ENCODE peak calls at places on chromosome 17, in eight cellular contexts. I, E, N, K, M, X, S and O are unnamed samples.

GRCh38 chr17:31907342-31907975 is 6.0 kb upstream of the UTP6 start:
- DNase-seq in I (peak), E (no peak), N (peak), K (peak), M (peak), X (no peak), S (peak), O (no peak)

GRCh38 chr17:61150686-61151299 is 248.8 kb upstream of the TBX2 start:
- DNase-seq in I (no peak), E (no peak), N (no peak), K (no peak), M (no peak), X (no peak), S (no peak), O (no peak)

GRCh38 chr17:56125830-56126819 is 27.1 kb upstream of the ANKFN1 start:
- DNase-seq in I (peak), E (peak), N (no peak), K (peak), M (peak), X (peak), S (peak), O (no peak)

GRCh38 chr17:78557598-78558039 is 19.6 kb downstream of the DNAH17 start:
- DNase-seq in I (peak), E (no peak), N (no peak), K (peak), M (peak), X (peak), S (peak), O (peak)

GRCh38 chr17:30323262-30323894 is 10.5 kb downstream of the TMIGD1 start:
- DNase-seq in I (no peak), E (no peak), N (no peak), K (no peak), M (no peak), X (no peak), S (no peak), O (no peak)

GRCh38 chr17:60641810-60642220 is 35.8 kb upstream of the BCAS3 start:
- DNase-seq in I (peak), E (peak), N (peak), K (peak), M (peak), X (peak), S (peak), O (peak)

GRCh38 chr17:48351916-48352332 is 78.1 kb downstream of the SKAP1 start:
- DNase-seq in I (peak), E (peak), N (no peak), K (no peak), M (peak), X (peak), S (peak), O (no peak)

GRCh38 chr17:41956522-41956921 is 10.1 kb upstream of the CNP start:
- DNase-seq in I (no peak), E (no peak), N (no peak), K (no peak), M (no peak), X (no peak), S (no peak), O (no peak)

GRCh38 chr17:1561420-1562177 is 993 bp downstream of the PITPNA start:
- DNase-seq in I (peak), E (peak), N (peak), K (no peak), M (no peak), X (no peak), S (peak), O (no peak)

GRCh38 chr17:65531508-65532431 is 29.7 kb downstream of the AXIN2 start:
- DNase-seq in I (no peak), E (peak), N (peak), K (no peak), M (peak), X (no peak), S (peak), O (no peak)

GRCh38 chr17:39219647-39220154 is 6.0 kb downstream of the STAC2 start:
- DNase-seq in I (no peak), E (no peak), N (peak), K (no peak), M (no peak), X (no peak), S (no peak), O (no peak)

GRCh38 chr17:74089869-74090464 is 113.5 kb upstream of the RPL38 start:
- DNase-seq in I (peak), E (peak), N (no peak), K (peak), M (peak), X (peak), S (peak), O (no peak)

GRCh38 chr17:15309793-15310192 is 31.6 kb downstream of the TEKT3 start:
- DNase-seq in I (no peak), E (no peak), N (no peak), K (no peak), M (no peak), X (no peak), S (no peak), O (no peak)

GRCh38 chr17:21539146-21539545 is 153.2 kb upstream of the KCNJ18 start:
- DNase-seq in I (peak), E (no peak), N (no peak), K (no peak), M (peak), X (no peak), S (peak), O (no peak)

GRCh38 chr17:73690581-73691135 is 46.4 kb upstream of the SDK2 start:
- DNase-seq in I (no peak), E (no peak), N (no peak), K (no peak), M (no peak), X (no peak), S (no peak), O (no peak)

GRCh38 chr17:71342726-71343125 is 778.1 kb upstream of the SOX9 start:
- DNase-seq in I (no peak), E (no peak), N (no peak), K (no peak), M (no peak), X (no peak), S (no peak), O (no peak)

GRCh38 chr17:28174352-28175046 is 132.0 kb downstream of the NLK start:
- DNase-seq in I (peak), E (no peak), N (no peak), K (no peak), M (no peak), X (no peak), S (no peak), O (no peak)

GRCh38 chr17:2068589-2069051 is 13.7 kb downstream of the HIC1 start:
- DNase-seq in I (peak), E (no peak), N (no peak), K (no peak), M (no peak), X (no peak), S (peak), O (peak)

GRCh38 chr17:33261911-33262665 is 31.0 kb downstream of the ASIC2 start:
- DNase-seq in I (no peak), E (no peak), N (no peak), K (no peak), M (no peak), X (no peak), S (no peak), O (no peak)

GRCh38 chr17:47692895-47693666 is 880 bp upstream of the TBKBP1 start:
- DNase-seq in I (no peak), E (no peak), N (no peak), K (no peak), M (no peak), X (no peak), S (no peak), O (no peak)

GRCh38 chr17:27457405-27457730 is 1.1 kb downstream of the KSR1 start:
- DNase-seq in I (no peak), E (no peak), N (no peak), K (no peak), M (no peak), X (no peak), S (no peak), O (no peak)

GRCh38 chr17:36977066-36977465 is 28.3 kb downstream of the AATF start:
- DNase-seq in I (no peak), E (no peak), N (no peak), K (no peak), M (no peak), X (no peak), S (no peak), O (no peak)

GRCh38 chr17:17494499-17495447 is 1.4 kb downstream of the RASD1 start:
- DNase-seq in I (peak), E (peak), N (peak), K (no peak), M (no peak), X (no peak), S (peak), O (no peak)

GRCh38 chr17:4246674-4247073 is 17.1 kb downstream of the ANKFY1 start:
- DNase-seq in I (no peak), E (no peak), N (no peak), K (no peak), M (no peak), X (no peak), S (no peak), O (no peak)

GRCh38 chr17:46771601-46772012 is 46.9 kb downstream of the WNT3 start:
- DNase-seq in I (peak), E (no peak), N (no peak), K (no peak), M (no peak), X (peak), S (no peak), O (no peak)

GRCh38 chr17:81966343-81967243 is 5.6 kb upstream of the NOTUM start:
- DNase-seq in I (no peak), E (peak), N (peak), K (no peak), M (no peak), X (no peak), S (peak), O (no peak)
- TF ChIP-seq CTCF in I (no peak), E (no peak), N (no peak), K (no peak), M (no peak), X (no peak), S (no peak), O (no peak)

DNA sequence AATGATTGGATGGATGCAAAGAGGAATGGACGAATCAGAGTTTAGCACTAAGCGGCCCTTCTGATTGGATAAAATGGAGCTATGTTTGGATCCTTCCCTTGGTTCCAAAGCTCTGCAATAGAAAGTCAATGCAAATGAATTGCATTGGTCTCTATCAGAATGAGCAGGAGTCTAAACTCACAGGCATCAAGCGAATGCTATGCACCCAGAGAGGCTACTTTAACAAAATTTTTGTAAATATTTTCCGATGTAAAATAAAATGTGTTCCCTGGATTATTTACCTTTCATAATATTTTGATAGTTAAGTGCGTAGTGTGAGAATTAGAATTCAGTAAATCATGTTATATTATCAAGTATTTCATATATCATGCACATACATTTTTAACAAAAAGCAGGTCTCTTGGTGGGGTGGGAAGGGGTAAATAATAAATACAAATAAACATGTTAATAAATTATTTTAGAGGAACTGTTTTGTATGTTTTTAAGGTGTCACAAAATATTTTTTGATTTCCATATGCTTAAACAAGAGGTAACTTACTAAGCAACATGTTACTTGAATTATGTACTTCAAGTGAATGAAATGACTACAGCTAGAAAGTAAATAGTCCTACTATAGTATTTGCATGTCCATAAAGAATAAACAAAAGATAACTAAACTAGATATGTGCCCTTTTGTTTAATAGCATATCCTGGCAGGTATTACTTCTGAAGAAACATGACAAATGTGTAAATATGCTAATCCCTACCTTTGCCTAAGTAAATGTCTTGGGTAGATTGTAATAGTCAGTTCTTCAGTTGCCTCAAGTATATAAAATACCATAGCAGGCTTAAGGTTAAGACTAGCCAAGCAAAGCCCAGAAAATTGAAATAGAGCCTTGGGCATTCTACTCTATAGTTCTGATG is 4.4 kb upstream of the UNK start:
- DNase-seq in I (no peak), E (no peak), N (no peak), K (no peak), M (no peak), X (no peak), S (no peak), O (no peak)
- TF ChIP-seq CTCF in I (no peak), E (no peak), N (no peak), K (no peak), M (no peak), X (no peak), S (no peak), O (no peak)

GRCh38 chr17:69213059-69213813 is 15.4 kb downstream of the ABCA10 start:
- DNase-seq in I (no peak), E (no peak), N (no peak), K (no peak), M (no peak), X (peak), S (no peak), O (no peak)
- TF ChIP-seq CTCF in I (peak), E (peak), N (no peak), K (no peak), M (no peak), X (no peak), S (no peak), O (no peak)

GRCh38 chr17:7782237-7782636 is 51.8 kb upstream of the KDM6B start:
- DNase-seq in I (peak), E (no peak), N (no peak), K (peak), M (peak), X (peak), S (peak), O (no peak)
- TF ChIP-seq CTCF in I (peak), E (no peak), N (no peak), K (peak), M (peak), X (peak), S (peak), O (peak)

GRCh38 chr17:57541049-57541448 is 204.1 kb downstream of the CCDC182 start:
- DNase-seq in I (no peak), E (no peak), N (no peak), K (no peak), M (no peak), X (no peak), S (no peak), O (no peak)

GRCh38 chr17:57541472-57542394 is 203.4 kb downstream of the CCDC182 start:
- DNase-seq in I (no peak), E (no peak), N (peak), K (no peak), M (peak), X (peak), S (peak), O (no peak)

GRCh38 chr17:57538730-57539456 is 206.2 kb downstream of the CCDC182 start:
- DNase-seq in I (no peak), E (no peak), N (no peak), K (no peak), M (no peak), X (no peak), S (no peak), O (no peak)

GRCh38 chr17:57539528-57540301 is 205.4 kb downstream of the CCDC182 start:
- DNase-seq in I (no peak), E (no peak), N (no peak), K (no peak), M (no peak), X (no peak), S (no peak), O (no peak)

DNA sequence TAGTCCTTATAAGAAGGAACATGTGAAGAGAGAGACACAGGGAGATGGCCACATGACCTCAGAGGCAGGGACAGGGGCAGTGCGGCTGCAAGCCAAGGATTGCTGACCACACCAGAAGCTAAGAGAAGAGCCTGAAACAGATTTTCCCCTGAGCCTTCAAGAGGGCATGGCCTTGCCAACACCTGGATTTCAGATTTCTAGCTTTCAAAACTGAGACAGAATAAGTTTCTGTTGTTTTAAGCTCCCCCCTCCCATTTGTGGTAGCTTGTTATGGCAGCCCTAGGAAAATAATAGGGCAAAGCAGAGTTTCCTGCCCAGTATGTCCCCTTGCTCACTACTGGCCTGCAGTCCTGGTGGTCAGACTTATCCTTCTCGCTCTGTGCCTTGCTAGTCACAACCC is 204.5 kb downstream of the CCDC182 start:
- DNase-seq in I (no peak), E (no peak), N (no peak), K (no peak), M (no peak), X (no peak), S (no peak), O (no peak)
- TF ChIP-seq CTCF in I (no peak), E (no peak), N (no peak), K (no peak), M (no peak), X (no peak), S (no peak), O (no peak)